ENCODE peak calls at places on chromosomes 3 and 15, in eight cellular contexts. B, T, G, N, W, O, E and X are unnamed samples.

GRCh38 chr3:184924547-184924946 is 112.6 kb downstream of the VPS8 start:
- DNase-seq in E (no peak), T (no peak), W (no peak), O (no peak), B (no peak), G (no peak), N (no peak), X (no peak)

GRCh38 chr3:160616721-160617120 is 51.4 kb upstream of the KPNA4 start:
- DNase-seq in E (no peak), G (no peak), O (peak), N (peak), B (no peak), W (no peak), T (no peak), X (no peak)

GRCh38 chr3:141415959-141416358 is 47.7 kb downstream of the ZBTB38 start:
- DNase-seq in W (no peak), O (no peak), T (no peak), G (no peak), N (no peak), B (no peak), E (no peak), X (no peak)

GRCh38 chr3:127753338-127753737 is 69.0 kb downstream of the MGLL start:
- DNase-seq in N (no peak), G (no peak), B (no peak), W (no peak), O (no peak), E (no peak), T (no peak), X (no peak)

GRCh38 chr15:58443291-58443690 is 11.5 kb downstream of the LIPC start:
- DNase-seq in G (no peak), N (no peak), T (no peak), W (no peak), B (no peak), E (no peak), O (no peak), X (no peak)

GRCh38 chr3:133476971-133477375 is 77.1 kb downstream of the BFSP2 start:
- DNase-seq in N (no peak), E (no peak), G (peak), O (no peak), W (no peak), B (no peak), T (no peak), X (no peak)

GRCh38 chr15:45346381-45346780 is 32.0 kb downstream of the GATM start:
- DNase-seq in N (no peak), B (no peak), W (no peak), T (no peak), E (no peak), G (no peak), O (peak), X (no peak)

GRCh38 chr3:114408763-114409162 is 114.9 kb downstream of the TIGIT start:
- DNase-seq in E (no peak), G (peak), T (no peak), B (no peak), O (peak), W (no peak), N (no peak), X (no peak)

GRCh38 chr3:36653095-36653494 is 111.3 kb downstream of the DCLK3 start:
- DNase-seq in O (no peak), N (peak), W (no peak), G (no peak), B (no peak), T (no peak), E (no peak), X (no peak)

GRCh38 chr15:78208341-78208844 is 26.0 kb downstream of the ACSBG1 start:
- DNase-seq in T (no peak), N (no peak), O (no peak), G (no peak), B (no peak), E (no peak), W (no peak), X (no peak)

GRCh38 chr3:196673632-196674031 is 34.1 kb downstream of the NRROS start:
- DNase-seq in W (no peak), E (no peak), B (no peak), O (no peak), G (no peak), N (no peak), T (no peak), X (no peak)

GRCh38 chr3:151751161-151751560 is 17.4 kb downstream of the AADACL2 start:
- DNase-seq in W (no peak), B (no peak), T (no peak), E (no peak), N (peak), G (no peak), O (no peak), X (no peak)

GRCh38 chr3:46512191-46512590 is 14.4 kb downstream of the RTP3 start:
- DNase-seq in W (no peak), O (no peak), B (no peak), E (no peak), N (no peak), T (no peak), G (no peak), X (no peak)

GRCh38 chr3:127900536-127900935 is 14.5 kb upstream of the KBTBD12 start:
- DNase-seq in B (no peak), T (no peak), E (no peak), N (no peak), W (no peak), O (no peak), G (no peak), X (no peak)

GRCh38 chr15:67178569-67179210 is 75.8 kb downstream of the AAGAB start:
- DNase-seq in N (peak), O (no peak), G (no peak), E (no peak), W (no peak), B (no peak), T (no peak), X (no peak)

GRCh38 chr15:41981373-41982132 is 9.2 kb upstream of the EHD4 start:
- DNase-seq in E (no peak), N (no peak), O (no peak), W (no peak), T (no peak), G (no peak), B (no peak), X (no peak)

GRCh38 chr3:38039899-38040261 is 872 bp downstream of the DLEC1 start:
- DNase-seq in O (peak), N (peak), T (peak), W (peak), B (peak), G (no peak), E (no peak), X (peak)

GRCh38 chr3:11096266-11097135 is 57.8 kb upstream of the HRH1 start:
- DNase-seq in T (peak), W (no peak), G (peak), N (peak), E (peak), O (peak), B (peak), X (peak)

GRCh38 chr15:75676688-75677475 is 29.2 kb downstream of the SNX33 start:
- DNase-seq in E (no peak), B (no peak), G (no peak), N (no peak), O (no peak), W (no peak), T (no peak), X (no peak)

GRCh38 chr3:166902374-166902773 is 477.7 kb downstream of the ZBBX start:
- DNase-seq in W (no peak), O (no peak), G (no peak), N (peak), T (no peak), E (no peak), B (no peak), X (no peak)
- TF ChIP-seq CTCF in W (no peak), O (no peak), G (no peak), N (no peak), T (no peak), E (no peak), B (no peak), X (no peak)

DNA sequence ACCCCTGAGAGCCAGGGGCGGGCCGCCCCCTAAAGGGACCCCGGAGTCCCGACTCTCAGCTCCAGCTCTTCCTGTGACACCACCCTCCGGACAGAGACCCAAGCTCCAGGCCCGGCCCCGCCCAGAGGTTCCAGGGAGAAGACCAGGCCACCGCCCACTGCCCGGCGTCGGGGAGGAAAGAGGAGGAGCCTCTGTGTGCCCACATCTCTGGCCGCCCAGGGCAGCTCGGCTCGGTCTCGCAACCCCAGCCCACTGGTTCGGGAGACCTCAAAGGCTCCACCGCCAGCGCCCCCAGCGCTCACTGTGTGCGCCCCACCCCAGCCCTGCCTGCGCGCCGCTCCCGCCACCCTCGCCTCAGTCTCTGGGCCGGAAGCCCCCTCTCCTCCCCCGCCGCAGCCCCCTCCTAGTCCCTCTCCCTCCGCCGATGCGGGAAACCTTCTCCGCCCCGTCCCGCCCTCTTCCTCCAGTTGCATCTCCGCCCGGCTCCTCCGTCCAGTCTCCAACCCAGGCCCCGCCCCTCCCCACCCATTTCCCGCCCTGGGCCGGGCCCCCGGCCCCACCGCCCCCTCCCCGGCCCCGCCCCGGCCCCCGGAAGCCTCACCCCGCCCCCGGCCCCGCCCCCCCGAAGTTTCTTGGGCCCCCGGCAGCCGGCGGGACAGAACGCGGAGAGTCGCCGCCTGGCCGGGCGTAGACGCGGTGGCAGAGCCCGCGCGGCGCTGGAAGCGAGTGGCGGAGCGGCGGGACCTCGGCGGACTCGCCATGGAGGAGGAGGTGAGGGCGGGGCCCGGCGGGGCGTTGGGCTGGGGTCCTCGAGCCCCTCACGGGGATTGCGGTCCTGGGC is at the start of gene PLEKHO2:
- DNase-seq in E (peak), O (peak), G (peak), T (peak), B (peak), W (peak), N (peak), X (peak)
- TF ChIP-seq CTCF in E (no peak), O (no peak), G (peak), T (no peak), B (no peak), W (peak), N (no peak), X (peak)

GRCh38 chr3:62669161-62669560 is 206.1 kb downstream of the CADPS start:
- DNase-seq in O (no peak), E (no peak), B (no peak), W (no peak), T (no peak), G (no peak), N (no peak), X (no peak)

GRCh38 chr3:62665627-62666433 is 209.4 kb downstream of the CADPS start:
- DNase-seq in O (peak), B (peak), G (peak), E (peak), N (peak), W (peak), T (peak), X (no peak)

GRCh38 chr3:62672270-62672987 is 202.8 kb downstream of the CADPS start:
- DNase-seq in T (no peak), O (no peak), N (no peak), B (no peak), G (no peak), W (no peak), E (no peak), X (no peak)

GRCh38 chr3:62670351-62670750 is 204.9 kb downstream of the CADPS start:
- DNase-seq in T (no peak), O (no peak), W (no peak), B (no peak), N (peak), E (no peak), G (no peak), X (no peak)

GRCh38 chr3:62667714-62668113 is 207.5 kb downstream of the CADPS start:
- DNase-seq in N (no peak), B (no peak), W (no peak), T (no peak), E (peak), G (peak), O (no peak), X (no peak)
- TF ChIP-seq CTCF in N (no peak), B (no peak), W (no peak), T (no peak), E (peak), G (peak), O (peak), X (no peak)

GRCh38 chr3:57150097-57150496 is 15.1 kb downstream of the IL17RD start:
- DNase-seq in T (no peak), B (no peak), E (no peak), N (no peak), O (no peak), W (no peak), G (no peak), X (no peak)

GRCh38 chr3:57151021-57151449 is 14.1 kb downstream of the IL17RD start:
- DNase-seq in B (no peak), G (no peak), W (no peak), E (no peak), N (peak), T (no peak), O (no peak), X (no peak)

GRCh38 chr3:57152761-57153160 is 12.4 kb downstream of the IL17RD start:
- DNase-seq in T (no peak), N (no peak), O (no peak), B (no peak), W (no peak), E (no peak), G (no peak), X (no peak)

GRCh38 chr3:57154470-57154869 is 10.7 kb downstream of the IL17RD start:
- DNase-seq in T (no peak), O (no peak), W (no peak), G (no peak), E (no peak), B (no peak), N (no peak), X (no peak)

DNA sequence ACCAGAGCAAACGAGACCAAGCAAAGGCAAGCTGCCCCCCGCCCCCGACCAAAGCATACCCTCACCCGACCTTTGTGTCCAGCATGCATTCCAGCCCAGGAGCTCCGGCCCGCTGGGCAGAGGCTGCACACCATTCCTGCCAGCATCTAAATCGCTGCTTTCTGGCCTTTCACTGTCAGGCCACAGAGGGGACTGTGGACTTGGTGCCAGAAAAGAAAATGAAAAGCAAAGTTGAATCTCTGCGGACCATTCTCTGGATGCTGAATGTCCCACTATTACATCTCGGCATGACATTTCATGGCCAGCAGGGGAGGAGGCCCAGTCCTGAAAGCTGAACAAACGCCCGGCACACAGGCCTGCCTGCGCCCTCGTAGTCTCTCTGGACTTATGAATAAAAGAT is 13.0 kb downstream of the IL17RD start:
- DNase-seq in G (peak), N (no peak), T (no peak), W (no peak), O (no peak), B (no peak), E (no peak), X (no peak)
- TF ChIP-seq CTCF in G (no peak), N (no peak), T (no peak), W (no peak), O (no peak), B (no peak), E (no peak), X (no peak)